ENCODE peak calls at places on chromosomes 3 and 15, in eight cellular contexts. K is RWPE1, B is AG09319, H is astrocyte, F is WTC11, N is HFF-Myc, S is A549, L is mesothelial cell of epicardium. U is an unnamed sample.

GRCh38 chr3:56491566-56491965 is 23.3 kb upstream of the ERC2 start:
- DNase-seq in S (no peak), B (no peak), K (no peak), L (no peak), N (no peak), H (no peak), F (no peak), U (no peak)

GRCh38 chr3:148957586-148957985 is 33.8 kb upstream of the GYG1 start:
- DNase-seq in N (no peak), H (no peak), F (peak), B (no peak), L (no peak), S (peak), K (no peak), U (no peak)

GRCh38 chr15:67100808-67101581 is 35.6 kb downstream of the SMAD3 start:
- DNase-seq in N (no peak), K (no peak), B (no peak), S (no peak), L (no peak), F (no peak), H (no peak), U (no peak)

GRCh38 chr3:1214928-1215327 is 122.1 kb downstream of the CNTN6 start:
- DNase-seq in L (no peak), K (no peak), F (no peak), N (no peak), S (no peak), H (peak), B (no peak), U (no peak)

GRCh38 chr15:22960126-22960525 is 20.0 kb downstream of the CYFIP1 start:
- DNase-seq in N (no peak), K (no peak), L (no peak), H (no peak), S (no peak), F (no peak), B (no peak), U (no peak)

GRCh38 chr3:99586680-99587079 is 51.7 kb upstream of the COL8A1 start:
- DNase-seq in N (no peak), K (no peak), S (no peak), H (peak), L (no peak), B (no peak), F (no peak), U (peak)

GRCh38 chr15:67080900-67081431 is 15.6 kb downstream of the SMAD3 start:
- DNase-seq in H (peak), K (no peak), N (no peak), B (no peak), L (no peak), F (no peak), S (peak), U (peak)

GRCh38 chr15:74417230-74417629 is 16.5 kb downstream of the SEMA7A start:
- DNase-seq in B (no peak), S (no peak), H (peak), L (no peak), N (peak), K (no peak), F (no peak), U (peak)

GRCh38 chr3:180048840-180049239 is 12.1 kb upstream of the PEX5L start:
- DNase-seq in F (no peak), B (no peak), K (no peak), H (peak), L (no peak), S (no peak), N (no peak), U (peak)

DNA sequence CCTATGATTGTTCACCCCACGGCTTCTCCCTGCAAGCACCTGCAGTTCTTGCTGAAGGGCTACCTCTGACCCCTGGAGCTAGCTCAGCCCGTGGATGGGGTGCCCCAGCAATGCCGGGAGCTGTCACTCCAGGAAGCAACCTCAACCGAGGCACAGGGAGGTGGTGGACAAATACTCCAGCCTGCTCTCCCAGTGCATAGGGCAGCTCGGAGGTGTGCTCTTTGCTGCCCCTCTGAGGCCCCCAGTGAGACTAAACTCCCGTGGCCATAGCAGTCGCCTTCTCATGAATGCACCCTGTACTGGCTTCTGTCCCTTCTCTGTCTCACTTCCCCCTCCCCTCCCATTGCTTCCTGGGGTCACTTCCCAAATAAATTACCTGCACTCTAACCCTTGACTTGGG is 48.5 kb downstream of the LINGO1 start:
- DNase-seq in L (no peak), S (no peak), F (peak), B (no peak), K (no peak), N (no peak), H (no peak), U (no peak)
- TF ChIP-seq CTCF in L (no peak), S (no peak), F (no peak), B (peak), K (no peak), N (peak), H (no peak), U (peak)

GRCh38 chr3:30640856-30641255 is 34.5 kb downstream of the TGFBR2 start:
- DNase-seq in L (no peak), K (no peak), B (no peak), S (no peak), H (no peak), F (no peak), N (no peak), U (no peak)

GRCh38 chr3:30639937-30640336 is 33.5 kb downstream of the TGFBR2 start:
- DNase-seq in L (no peak), F (no peak), S (no peak), N (no peak), B (no peak), H (no peak), K (no peak), U (no peak)

GRCh38 chr3:30643763-30644462 is 37.5 kb downstream of the TGFBR2 start:
- DNase-seq in L (no peak), S (no peak), N (no peak), B (no peak), H (no peak), K (no peak), F (no peak), U (no peak)

GRCh38 chr3:30642715-30643361 is 36.4 kb downstream of the TGFBR2 start:
- DNase-seq in B (no peak), H (no peak), N (no peak), S (no peak), L (no peak), K (no peak), F (no peak), U (no peak)

DNA sequence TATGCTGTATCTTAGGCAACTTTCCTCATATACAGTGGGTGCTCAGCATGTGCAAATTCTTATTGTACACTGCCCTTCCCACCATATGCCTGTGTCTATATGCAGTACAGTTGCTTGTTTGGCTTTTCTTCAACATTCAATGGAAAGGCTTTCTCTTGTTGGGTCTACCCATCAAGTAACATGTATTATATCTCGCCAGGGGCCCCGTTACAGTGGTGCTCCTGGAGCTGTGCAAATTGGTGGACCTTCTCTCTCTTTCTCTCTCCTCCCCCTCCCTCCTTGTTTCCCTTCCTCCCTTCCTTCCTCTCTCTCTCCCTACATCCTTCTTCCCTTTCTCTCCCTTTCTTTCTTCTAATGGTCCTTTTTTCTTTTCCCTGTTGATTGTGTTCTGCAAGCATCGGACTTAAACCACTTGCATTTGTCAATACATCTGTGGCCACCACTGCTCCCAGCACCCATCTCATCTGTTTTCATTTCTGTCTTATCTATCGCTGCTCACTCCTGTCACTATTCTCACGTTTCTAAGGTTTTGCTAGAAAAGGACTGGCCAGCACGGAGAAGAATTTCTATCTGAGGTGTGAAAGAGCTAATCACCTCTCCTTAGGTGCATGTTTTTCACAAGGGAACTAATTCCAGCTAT is 35.3 kb downstream of the TGFBR2 start:
- DNase-seq in K (no peak), L (no peak), N (no peak), F (no peak), H (no peak), B (no peak), S (no peak), U (no peak)
- TF ChIP-seq CTCF in K (no peak), L (no peak), N (no peak), F (no peak), H (no peak), B (no peak), S (no peak), U (no peak)

GRCh38 chr3:126422121-126422520 is 27.4 kb downstream of the CFAP100 start:
- DNase-seq in N (no peak), B (no peak), F (no peak), S (no peak), L (no peak), H (no peak), K (no peak), U (no peak)

GRCh38 chr3:126424039-126424717 is 29.5 kb downstream of the CFAP100 start:
- DNase-seq in H (no peak), N (no peak), L (no peak), K (no peak), F (no peak), S (no peak), B (no peak), U (no peak)

GRCh38 chr3:126421573-126422119 is 26.9 kb downstream of the CFAP100 start:
- DNase-seq in F (no peak), L (no peak), H (no peak), N (no peak), S (no peak), B (no peak), K (no peak), U (no peak)

GRCh38 chr3:126423191-126424038 is 28.7 kb downstream of the CFAP100 start:
- DNase-seq in H (no peak), B (no peak), S (no peak), K (no peak), F (no peak), L (no peak), N (no peak), U (no peak)

DNA sequence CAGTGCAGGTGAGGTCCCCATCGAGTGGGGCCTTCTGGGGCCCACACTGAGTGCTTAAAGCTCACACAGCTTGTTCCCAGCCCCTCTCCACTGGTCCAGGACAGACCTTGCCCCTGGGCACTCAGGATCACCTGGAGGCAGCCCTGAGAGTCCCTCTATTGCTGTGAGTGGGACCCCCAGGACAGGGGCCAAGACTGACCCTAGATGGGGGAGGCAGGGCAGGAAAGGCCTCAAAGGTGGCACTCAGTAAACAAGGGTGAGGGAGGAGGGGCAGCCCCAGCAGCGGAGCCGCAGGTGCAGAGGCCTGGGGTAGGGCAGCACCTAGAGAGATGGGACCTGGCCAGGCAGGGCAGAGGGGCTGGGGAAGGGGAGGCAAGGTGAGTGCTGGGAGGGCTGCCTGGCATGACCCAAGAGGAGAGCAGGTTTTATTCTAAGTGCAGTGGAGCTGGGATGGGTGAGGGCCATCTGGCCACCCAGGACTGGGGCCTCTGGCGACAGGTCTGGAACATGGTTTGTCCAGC is 27.9 kb downstream of the CFAP100 start:
- DNase-seq in B (no peak), H (no peak), N (no peak), F (no peak), K (no peak), S (no peak), L (no peak), U (no peak)
- TF ChIP-seq CTCF in B (no peak), H (no peak), N (no peak), F (no peak), K (no peak), S (no peak), L (no peak), U (no peak)

GRCh38 chr15:93102211-93102610 is 13.2 kb upstream of the RGMA start:
- DNase-seq in F (no peak), S (no peak), N (no peak), K (no peak), H (no peak), B (no peak), L (no peak), U (no peak)
- TF ChIP-seq CTCF in F (no peak), S (no peak), N (no peak), K (no peak), H (no peak), B (no peak), L (no peak), U (no peak)

GRCh38 chr3:155411500-155412223 is 118.2 kb upstream of the STRIT1 start:
- DNase-seq in N (no peak), B (no peak), S (peak), K (no peak), L (no peak), H (no peak), F (no peak), U (no peak)
- TF ChIP-seq CTCF in N (peak), B (no peak), S (no peak), K (no peak), L (no peak), H (no peak), F (no peak), U (no peak)

GRCh38 chr3:127408022-127408683 is 120.3 kb upstream of the PRR20G start:
- DNase-seq in N (no peak), H (no peak), B (no peak), F (no peak), S (no peak), L (no peak), K (no peak), U (no peak)

GRCh38 chr3:127405791-127406190 is 117.9 kb upstream of the PRR20G start:
- DNase-seq in H (no peak), S (no peak), F (no peak), L (no peak), B (no peak), K (no peak), N (no peak), U (no peak)

GRCh38 chr3:127407026-127407939 is 119.4 kb upstream of the PRR20G start:
- DNase-seq in N (no peak), B (no peak), K (no peak), H (no peak), F (no peak), S (no peak), L (no peak), U (no peak)

GRCh38 chr3:127404614-127405598 is 117.1 kb upstream of the PRR20G start:
- DNase-seq in H (no peak), K (no peak), F (no peak), L (no peak), B (no peak), S (no peak), N (no peak), U (no peak)

GRCh38 chr3:127406309-127407025 is 118.6 kb upstream of the PRR20G start:
- DNase-seq in S (peak), N (no peak), B (no peak), K (peak), F (no peak), H (no peak), L (no peak), U (peak)
- TF ChIP-seq CTCF in S (peak), N (peak), B (no peak), K (no peak), F (no peak), H (no peak), L (no peak), U (peak)

GRCh38 chr3:72890166-72890925 is 2.5 kb downstream of the GXYLT2 start:
- DNase-seq in S (no peak), H (no peak), F (no peak), L (no peak), K (no peak), N (no peak), B (no peak), U (no peak)

GRCh38 chr3:72887378-72887722 is 496 bp upstream of the GXYLT2 start:
- DNase-seq in H (no peak), N (no peak), F (no peak), K (no peak), L (no peak), S (no peak), B (no peak), U (no peak)

GRCh38 chr3:72888546-72889309 is 882 bp downstream of the GXYLT2 start:
- DNase-seq in B (no peak), H (peak), L (no peak), F (no peak), K (no peak), N (no peak), S (no peak), U (no peak)

GRCh38 chr3:72889310-72890165 is 1.7 kb downstream of the GXYLT2 start:
- DNase-seq in F (no peak), B (no peak), L (no peak), S (no peak), N (no peak), H (no peak), K (no peak), U (no peak)

GRCh38 chr3:72887723-72888545 is at the start of gene GXYLT2:
- DNase-seq in H (peak), K (no peak), F (peak), L (peak), N (no peak), S (peak), B (no peak), U (peak)
- TF ChIP-seq CTCF in H (no peak), K (peak), F (no peak), L (no peak), N (no peak), S (peak), B (no peak), U (no peak)

GRCh38 chr3:46693897-46694235 is 387 bp upstream of the ALS2CL start:
- DNase-seq in K (no peak), S (no peak), N (no peak), L (no peak), B (no peak), F (no peak), H (no peak), U (no peak)

GRCh38 chr3:46693038-46693896 is at the start of gene ALS2CL:
- DNase-seq in L (no peak), H (no peak), N (no peak), B (no peak), K (peak), F (peak), S (peak), U (no peak)

GRCh38 chr3:46695177-46695961 is 1.9 kb upstream of the ALS2CL start:
- DNase-seq in K (no peak), B (no peak), H (no peak), N (no peak), S (peak), F (peak), L (no peak), U (no peak)

GRCh38 chr3:46695962-46696922 is 2.8 kb upstream of the ALS2CL start:
- DNase-seq in N (no peak), K (no peak), L (no peak), F (no peak), B (no peak), H (no peak), S (no peak), U (peak)

GRCh38 chr3:46694520-46694919 is 1.0 kb upstream of the ALS2CL start:
- DNase-seq in S (no peak), N (no peak), F (no peak), B (no peak), K (no peak), H (no peak), L (no peak), U (no peak)
- TF ChIP-seq CTCF in S (no peak), N (no peak), F (no peak), B (no peak), K (no peak), H (no peak), L (no peak), U (no peak)

U was measured in HFFc6.